ENCODE peak calls at places on chromosomes 1 and 21, in four cellular contexts. One of them, this sample, is unnamed.
A peak's percentile ranks its signal among the peaks of the same experiment; 100 is the strongest.

GRCh38 chr1:236904874-236905741 is 99.1 kb downstream of the MT1HL1 start:
- DNase-seq in foreskin fibroblast: peak; percentile 88
- DNase-seq in lower lobe of right lung: no peak
- DNase-seq in GM13976: no peak
- DNase-seq in this sample: no peak

GRCh38 chr1:12038356-12039140 is 19.2 kb downstream of the MIIP start:
- DNase-seq in foreskin fibroblast: no peak
- DNase-seq in lower lobe of right lung: no peak
- DNase-seq in GM13976: no peak
- DNase-seq in this sample: no peak

GRCh38 chr21:39537571-39537970 is 75.2 kb upstream of the B3GALT5 start:
- DNase-seq in foreskin fibroblast: no peak
- DNase-seq in lower lobe of right lung: no peak
- DNase-seq in GM13976: no peak
- DNase-seq in this sample: no peak

GRCh38 chr1:46203738-46204405 is 738 bp downstream of the LURAP1 start:
- DNase-seq in foreskin fibroblast: no peak
- DNase-seq in lower lobe of right lung: no peak
- DNase-seq in GM13976: no peak
- DNase-seq in this sample: no peak

GRCh38 chr1:176603696-176604095 is 140.7 kb downstream of the PAPPA2 start:
- DNase-seq in foreskin fibroblast: no peak
- DNase-seq in lower lobe of right lung: no peak
- DNase-seq in GM13976: no peak
- DNase-seq in this sample: no peak

GRCh38 chr21:41168391-41169257 is 664 bp downstream of the BACE2 start:
- DNase-seq in foreskin fibroblast: peak; percentile 61
- DNase-seq in lower lobe of right lung: peak; percentile 55
- DNase-seq in GM13976: peak; percentile 38
- DNase-seq in this sample: peak; percentile 28

GRCh38 chr1:247266053-247266452 is 10.2 kb downstream of the VN1R5 start:
- DNase-seq in foreskin fibroblast: peak; percentile 4
- DNase-seq in lower lobe of right lung: no peak
- DNase-seq in GM13976: no peak
- DNase-seq in this sample: no peak

GRCh38 chr1:50976890-50977574 is 7.0 kb downstream of the CDKN2C start:
- DNase-seq in foreskin fibroblast: peak; percentile 58
- DNase-seq in lower lobe of right lung: no peak
- DNase-seq in GM13976: peak; percentile 69
- DNase-seq in this sample: peak; percentile 66

GRCh38 chr1:54965624-54966340 is 14.6 kb upstream of the TMEM61 start:
- DNase-seq in foreskin fibroblast: peak; percentile 77
- DNase-seq in lower lobe of right lung: peak; percentile 71
- DNase-seq in GM13976: no peak
- DNase-seq in this sample: peak; percentile 40

GRCh38 chr1:112634367-112634766 is 14.7 kb downstream of the CAPZA1 start:
- DNase-seq in foreskin fibroblast: no peak
- DNase-seq in lower lobe of right lung: no peak
- DNase-seq in GM13976: no peak
- DNase-seq in this sample: no peak

GRCh38 chr1:48057249-48057648 is 60.1 kb upstream of the TRABD2B start:
- DNase-seq in foreskin fibroblast: no peak
- DNase-seq in lower lobe of right lung: no peak
- DNase-seq in GM13976: no peak
- DNase-seq in this sample: no peak

GRCh38 chr1:214370585-214370984 is 89.6 kb downstream of the SMYD2 start:
- DNase-seq in foreskin fibroblast: no peak
- DNase-seq in lower lobe of right lung: no peak
- DNase-seq in GM13976: no peak
- DNase-seq in this sample: no peak
- TF ChIP-seq CTCF in foreskin fibroblast: no peak
- TF ChIP-seq CTCF in lower lobe of right lung: no peak
- TF ChIP-seq CTCF in GM13976: no peak
- TF ChIP-seq CTCF in this sample: no peak

GRCh38 chr1:15526021-15526489 is 593 bp upstream of the DNAJC16 start:
- DNase-seq in foreskin fibroblast: no peak
- DNase-seq in lower lobe of right lung: no peak
- DNase-seq in GM13976: no peak
- DNase-seq in this sample: no peak

GRCh38 chr1:15524283-15525042 is 448 bp upstream of the CASP9 start:
- DNase-seq in foreskin fibroblast: peak; percentile 99
- DNase-seq in lower lobe of right lung: peak; percentile 100
- DNase-seq in GM13976: peak; percentile 97
- DNase-seq in this sample: peak; percentile 96

GRCh38 chr1:15523922-15524282 is at the start of gene CASP9:
- DNase-seq in foreskin fibroblast: no peak
- DNase-seq in lower lobe of right lung: no peak
- DNase-seq in GM13976: no peak
- DNase-seq in this sample: no peak

GRCh38 chr1:15525043-15525958 is 1.3 kb upstream of the CASP9 start:
- DNase-seq in foreskin fibroblast: no peak
- DNase-seq in lower lobe of right lung: peak; percentile 99
- DNase-seq in GM13976: no peak
- DNase-seq in this sample: no peak

GRCh38 chr1:15526490-15527339 is at the start of gene DNAJC16:
- DNase-seq in foreskin fibroblast: peak; percentile 100
- DNase-seq in lower lobe of right lung: peak; percentile 99
- DNase-seq in GM13976: peak; percentile 91
- DNase-seq in this sample: peak; percentile 91
- TF ChIP-seq CTCF in foreskin fibroblast: peak; percentile 29
- TF ChIP-seq CTCF in lower lobe of right lung: peak; percentile 42
- TF ChIP-seq CTCF in GM13976: no peak
- TF ChIP-seq CTCF in this sample: no peak

DNA sequence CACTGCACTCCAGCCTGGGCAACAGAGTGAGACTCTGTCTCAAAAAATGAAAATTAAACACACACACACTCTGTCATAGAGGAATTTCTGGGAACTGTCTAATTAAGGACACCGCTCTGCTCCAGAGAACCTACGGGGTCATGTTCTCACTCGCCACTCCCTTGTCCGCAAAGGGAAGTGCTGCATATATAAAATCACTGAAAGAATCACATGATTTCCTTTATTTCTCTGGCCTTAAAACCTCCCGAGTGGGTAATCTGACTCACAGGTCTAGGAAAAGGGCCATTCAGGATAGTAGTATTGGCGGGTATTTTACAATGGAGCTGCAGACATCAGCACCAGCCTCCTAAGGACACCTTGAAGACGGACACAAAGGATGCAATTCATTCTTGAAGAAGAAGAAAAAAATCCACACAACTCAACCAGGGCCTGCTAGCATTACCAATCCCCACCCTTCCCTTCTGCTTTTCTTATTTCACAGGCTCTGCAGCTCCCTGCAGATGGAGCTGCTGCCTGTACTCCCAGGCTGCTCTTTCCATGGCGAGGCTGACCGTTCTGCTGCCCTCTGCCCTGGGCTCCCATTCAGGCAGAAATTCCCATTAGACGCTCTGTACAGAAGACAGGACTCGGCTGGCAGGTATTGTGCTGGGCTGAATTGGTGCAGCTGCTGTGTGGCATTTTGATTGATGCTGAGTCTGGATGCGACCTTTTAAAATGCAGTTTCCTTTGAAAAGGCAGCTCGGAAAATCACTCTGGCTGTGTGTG is 53.3 kb upstream of the FAM89A start:
- DNase-seq in foreskin fibroblast: peak; percentile 6
- DNase-seq in lower lobe of right lung: no peak
- DNase-seq in GM13976: no peak
- DNase-seq in this sample: no peak
- TF ChIP-seq CTCF in foreskin fibroblast: no peak
- TF ChIP-seq CTCF in lower lobe of right lung: peak; percentile 11
- TF ChIP-seq CTCF in GM13976: no peak
- TF ChIP-seq CTCF in this sample: no peak

GRCh38 chr1:53819387-53819786 is 18.7 kb downstream of the NDC1 start:
- DNase-seq in foreskin fibroblast: no peak
- DNase-seq in lower lobe of right lung: no peak
- DNase-seq in GM13976: no peak
- DNase-seq in this sample: no peak

GRCh38 chr1:53825306-53825705 is 12.8 kb downstream of the NDC1 start:
- DNase-seq in foreskin fibroblast: no peak
- DNase-seq in lower lobe of right lung: no peak
- DNase-seq in GM13976: no peak
- DNase-seq in this sample: no peak

GRCh38 chr1:53826367-53826766 is 11.7 kb downstream of the NDC1 start:
- DNase-seq in foreskin fibroblast: peak; percentile 63
- DNase-seq in lower lobe of right lung: no peak
- DNase-seq in GM13976: no peak
- DNase-seq in this sample: no peak

GRCh38 chr1:53822931-53823330 is 15.2 kb downstream of the NDC1 start:
- DNase-seq in foreskin fibroblast: no peak
- DNase-seq in lower lobe of right lung: no peak
- DNase-seq in GM13976: no peak
- DNase-seq in this sample: no peak

DNA sequence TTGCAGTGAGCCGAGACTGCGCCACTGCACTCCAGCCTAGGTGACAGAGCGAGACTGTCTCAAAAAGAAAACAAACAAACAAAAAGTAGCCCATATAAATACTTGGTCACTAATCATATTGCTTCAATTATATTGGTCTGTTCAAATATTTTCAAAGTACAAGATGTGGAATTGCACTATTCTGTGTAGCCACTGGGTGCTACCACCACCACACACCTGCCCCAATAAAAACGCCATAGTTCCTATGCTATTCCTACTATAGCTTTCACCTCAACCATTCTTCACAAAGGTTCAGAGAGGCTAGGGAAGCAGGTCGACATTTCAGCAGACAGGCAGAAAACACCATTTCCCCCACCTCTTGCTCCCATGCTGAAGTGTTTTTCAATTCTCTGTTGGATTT is 16.7 kb downstream of the NDC1 start:
- DNase-seq in foreskin fibroblast: no peak
- DNase-seq in lower lobe of right lung: no peak
- DNase-seq in GM13976: no peak
- DNase-seq in this sample: no peak
- TF ChIP-seq CTCF in foreskin fibroblast: no peak
- TF ChIP-seq CTCF in lower lobe of right lung: no peak
- TF ChIP-seq CTCF in GM13976: no peak
- TF ChIP-seq CTCF in this sample: no peak

GRCh38 chr21:14290584-14290983 is 74.6 kb downstream of the RBM11 start:
- DNase-seq in foreskin fibroblast: no peak
- DNase-seq in lower lobe of right lung: no peak
- DNase-seq in GM13976: no peak
- DNase-seq in this sample: no peak
- TF ChIP-seq CTCF in foreskin fibroblast: no peak
- TF ChIP-seq CTCF in lower lobe of right lung: no peak
- TF ChIP-seq CTCF in GM13976: no peak
- TF ChIP-seq CTCF in this sample: no peak

GRCh38 chr1:18818036-18818435 is 41.4 kb downstream of the TAS1R2 start:
- DNase-seq in foreskin fibroblast: no peak
- DNase-seq in lower lobe of right lung: no peak
- DNase-seq in GM13976: no peak
- DNase-seq in this sample: no peak

GRCh38 chr1:18819986-18820790 is 39.3 kb downstream of the TAS1R2 start:
- DNase-seq in foreskin fibroblast: no peak
- DNase-seq in lower lobe of right lung: no peak
- DNase-seq in GM13976: no peak
- DNase-seq in this sample: no peak

GRCh38 chr1:18823438-18823837 is 36.0 kb downstream of the TAS1R2 start:
- DNase-seq in foreskin fibroblast: no peak
- DNase-seq in lower lobe of right lung: no peak
- DNase-seq in GM13976: no peak
- DNase-seq in this sample: no peak

GRCh38 chr1:18819211-18819610 is 40.2 kb downstream of the TAS1R2 start:
- DNase-seq in foreskin fibroblast: no peak
- DNase-seq in lower lobe of right lung: no peak
- DNase-seq in GM13976: no peak
- DNase-seq in this sample: no peak

GRCh38 chr1:18820791-18821641 is 38.4 kb downstream of the TAS1R2 start:
- DNase-seq in foreskin fibroblast: peak; percentile 82
- DNase-seq in lower lobe of right lung: peak; percentile 79
- DNase-seq in GM13976: peak; percentile 88
- DNase-seq in this sample: peak; percentile 85
- TF ChIP-seq CTCF in foreskin fibroblast: peak; percentile 97
- TF ChIP-seq CTCF in lower lobe of right lung: peak; percentile 88
- TF ChIP-seq CTCF in GM13976: peak; percentile 85
- TF ChIP-seq CTCF in this sample: peak; percentile 81

GRCh38 chr1:198275598-198275997 is 118.8 kb downstream of the NEK7 start:
- DNase-seq in foreskin fibroblast: peak; percentile 30
- DNase-seq in lower lobe of right lung: no peak
- DNase-seq in GM13976: no peak
- DNase-seq in this sample: no peak
- TF ChIP-seq CTCF in foreskin fibroblast: no peak
- TF ChIP-seq CTCF in lower lobe of right lung: no peak
- TF ChIP-seq CTCF in GM13976: no peak
- TF ChIP-seq CTCF in this sample: no peak

DNA sequence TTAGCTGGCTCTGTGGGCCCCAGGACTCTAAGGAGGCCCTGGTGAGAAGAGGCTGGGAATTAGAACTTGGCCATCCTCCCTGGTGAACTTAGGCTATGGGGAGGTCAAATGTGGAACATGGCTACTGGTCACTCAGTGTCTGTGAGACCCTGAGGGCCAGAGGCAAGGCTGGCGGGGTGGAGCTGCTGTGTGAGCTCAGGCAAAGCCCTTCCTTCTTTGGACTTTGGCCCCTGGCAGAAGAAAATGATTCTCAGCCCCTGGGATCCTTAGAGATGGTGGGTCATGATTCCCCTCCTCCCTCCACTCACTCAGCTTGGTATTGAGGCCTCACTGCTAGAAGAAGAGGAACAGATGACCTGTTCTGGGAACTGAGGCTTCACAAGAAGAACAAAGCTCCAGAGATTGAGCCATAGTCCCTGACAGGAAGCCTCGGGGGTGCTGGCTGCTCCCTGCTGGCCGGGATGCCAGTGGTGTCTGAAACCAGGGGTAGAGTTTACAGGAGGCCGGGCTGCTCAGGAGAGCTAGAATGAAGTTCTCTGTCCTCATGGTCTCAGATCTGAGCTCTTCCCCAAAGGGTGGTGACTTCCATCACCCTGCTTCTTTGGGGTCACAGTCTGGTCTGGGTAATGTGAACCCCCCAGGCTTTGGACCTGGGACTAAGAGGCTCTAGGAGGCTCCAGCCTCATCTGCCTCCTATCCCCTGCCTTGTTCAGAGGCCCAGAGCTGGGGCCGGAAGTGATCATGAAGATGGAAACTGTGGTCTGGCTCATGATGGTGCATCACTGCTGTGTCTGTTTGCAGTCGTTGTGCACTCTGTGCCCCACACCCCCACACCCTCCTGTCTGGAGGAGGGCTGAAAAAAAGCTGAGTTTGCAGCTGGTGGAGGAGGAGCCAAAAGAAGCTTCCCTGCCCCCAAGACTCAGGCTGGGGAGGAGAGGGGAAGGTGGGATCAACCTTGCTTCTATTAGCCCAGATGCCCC is 905 bp downstream of the BTBD19 start:
- DNase-seq in foreskin fibroblast: peak; percentile 77
- DNase-seq in lower lobe of right lung: peak; percentile 80
- DNase-seq in GM13976: peak; percentile 81
- DNase-seq in this sample: peak; percentile 79
- TF ChIP-seq CTCF in foreskin fibroblast: no peak
- TF ChIP-seq CTCF in lower lobe of right lung: peak; percentile 17
- TF ChIP-seq CTCF in GM13976: no peak
- TF ChIP-seq CTCF in this sample: no peak

This sample was measured in GM10248.